ENCODE peak calls at places on chromosomes 2 and 18, in four cellular contexts. H is uterus, D is ovary, A is adrenal gland. X is an unnamed sample.

GRCh38 chr18:73691118-73691517 is 456.5 kb downstream of the FBXO15 start:
- DNase-seq in H (no peak), D (no peak), A (no peak), X (no peak)

GRCh38 chr2:29443627-29444026 is 328.4 kb downstream of the CLIP4 start:
- DNase-seq in H (no peak), D (no peak), A (no peak), X (no peak)

GRCh38 chr2:55163895-55164509 is 68.1 kb downstream of the CLHC1 start:
- DNase-seq in H (no peak), D (no peak), A (no peak), X (no peak)

GRCh38 chr2:72920317-72921087 is 3.2 kb downstream of the EMX1 start:
- DNase-seq in H (no peak), D (no peak), A (no peak), X (no peak)

GRCh38 chr18:10027031-10027430 is 113.2 kb downstream of the VAPA start:
- DNase-seq in H (no peak), D (no peak), A (no peak), X (no peak)

GRCh38 chr2:186919272-186919671 is 70.3 kb upstream of the ZSWIM2 start:
- DNase-seq in H (no peak), D (no peak), A (no peak), X (no peak)

GRCh38 chr2:236309669-236310029 is 45.4 kb upstream of the ASB18 start:
- DNase-seq in H (no peak), D (no peak), A (no peak), X (peak)

GRCh38 chr2:44479127-44479887 is 117.6 kb downstream of the CAMKMT start:
- DNase-seq in H (no peak), D (no peak), A (peak), X (peak)

GRCh38 chr2:236673823-236674185 is 104.2 kb downstream of the ACKR3 start:
- DNase-seq in H (no peak), D (no peak), A (no peak), X (no peak)

GRCh38 chr2:2229898-2230817 is 100.9 kb downstream of the MYT1L start:
- DNase-seq in H (no peak), D (no peak), A (no peak), X (no peak)

GRCh38 chr18:1805526-1805925 is 765.8 kb downstream of the METTL4 start:
- DNase-seq in H (no peak), D (no peak), A (no peak), X (no peak)

GRCh38 chr2:191030521-191031154 is 16.7 kb upstream of the STAT1 start:
- DNase-seq in H (no peak), D (no peak), A (peak), X (peak)

GRCh38 chr2:236070236-236070635 is 98.0 kb downstream of the GBX2 start:
- DNase-seq in H (no peak), D (no peak), A (no peak), X (no peak)

GRCh38 chr2:18402-19271 is 27.7 kb downstream of the FAM110C start:
- DNase-seq in H (no peak), D (no peak), A (peak), X (no peak)

GRCh38 chr18:79405781-79406575 is 10.2 kb downstream of the NFATC1 start:
- DNase-seq in H (no peak), D (peak), A (peak), X (peak)

DNA sequence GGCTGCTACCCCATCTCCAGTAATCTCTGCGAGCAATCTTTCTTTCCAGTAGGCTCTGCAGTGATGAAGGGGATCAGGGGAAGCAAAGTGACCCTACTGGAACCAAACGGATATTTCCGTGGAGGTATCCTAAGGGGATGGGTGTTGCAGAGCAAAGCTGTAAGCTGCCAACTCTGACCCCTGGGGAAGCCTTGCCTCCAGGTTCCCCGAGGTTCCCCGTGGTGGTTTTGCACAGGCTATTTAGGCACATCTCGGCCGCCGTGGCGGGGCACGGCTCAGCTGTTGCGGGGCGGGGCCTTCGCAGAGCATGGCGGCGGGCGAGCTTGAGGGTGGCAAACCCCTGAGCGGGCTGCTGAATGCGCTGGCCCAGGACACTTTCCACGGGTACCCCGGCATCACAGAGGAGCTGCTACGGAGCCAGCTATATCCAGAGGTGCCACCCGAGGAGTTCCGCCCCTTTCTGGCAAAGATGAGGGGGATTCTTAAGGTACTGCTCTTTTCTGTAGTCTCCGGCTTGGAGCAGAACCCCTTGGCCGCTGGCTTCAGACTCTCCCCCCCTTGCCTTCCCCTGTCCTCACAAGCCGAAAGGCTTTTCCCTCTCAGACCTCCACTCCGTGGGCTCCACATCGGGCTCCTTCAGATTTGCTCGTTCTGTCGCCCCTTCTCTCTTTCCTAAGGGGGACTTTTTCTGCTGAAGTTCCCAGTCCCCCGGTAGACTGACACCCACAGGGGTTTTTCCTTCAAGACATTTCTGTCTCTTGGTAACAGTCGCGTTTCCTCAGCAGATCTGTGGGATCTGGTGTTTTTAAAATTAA is at the start of gene COMMD1:
- DNase-seq in H (peak), D (peak), A (peak), X (peak)
- TF ChIP-seq POLR2A in H (no peak), D (peak), A (peak), X (peak)

GRCh38 chr18:53971331-53971730 is 253.1 kb downstream of the MBD2 start:
- DNase-seq in H (no peak), D (no peak), A (no peak), X (no peak)
- TF ChIP-seq POLR2A in H (no peak), D (no peak), A (no peak), X (no peak)

DNA sequence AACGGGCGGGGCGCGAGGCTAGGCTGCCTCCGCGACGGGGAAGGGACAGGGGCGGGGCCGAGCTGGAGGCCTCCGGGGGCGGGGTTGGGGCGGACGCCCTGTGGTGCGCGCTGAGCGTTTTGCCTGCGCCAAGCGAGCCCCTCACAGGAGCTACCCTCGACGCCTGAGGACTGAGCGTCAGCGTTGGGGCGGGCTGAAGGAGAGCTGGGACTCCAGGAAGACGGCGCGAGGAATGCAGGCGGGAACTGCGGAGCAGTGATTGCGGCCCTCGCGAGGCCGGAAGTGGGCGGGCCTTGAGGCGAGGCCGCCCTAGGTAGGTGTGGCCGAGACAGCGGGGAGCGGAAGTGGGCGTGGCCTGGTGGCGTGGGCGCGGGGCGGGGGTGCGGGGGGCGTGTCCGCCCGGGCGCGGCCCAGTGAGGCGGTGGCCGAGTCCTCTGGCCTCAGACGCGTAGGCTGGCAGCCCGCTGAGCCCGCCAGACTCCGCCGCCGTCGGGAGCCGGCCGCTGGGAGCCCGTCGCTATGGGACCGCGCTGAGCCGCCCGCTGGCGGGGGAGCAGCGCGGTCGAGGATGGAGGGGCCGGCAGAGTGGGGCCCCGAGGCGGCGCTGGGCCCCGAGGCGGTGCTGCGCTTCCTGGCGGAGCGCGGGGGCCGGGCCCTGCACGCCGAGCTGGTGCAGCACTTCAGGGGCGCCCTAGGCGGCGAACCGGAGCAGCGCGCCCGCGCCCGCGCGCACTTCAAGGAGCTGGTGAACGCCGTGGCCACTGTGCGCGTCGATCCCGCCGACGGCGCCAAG is at the start of the genes SEPTIN10 and SOWAHC:
- DNase-seq in H (peak), D (peak), A (peak), X (peak)
- TF ChIP-seq POLR2A in H (peak), D (peak), A (peak), X (no peak)

GRCh38 chr2:219436491-219436890 is 1.8 kb downstream of the SPEG start:
- DNase-seq in H (no peak), D (peak), A (no peak), X (no peak)

GRCh38 chr2:219434468-219434717 is 250 bp upstream of the SPEG start:
- DNase-seq in H (peak), D (peak), A (no peak), X (no peak)

GRCh38 chr2:219435701-219436100 is 1.1 kb downstream of the SPEG start:
- DNase-seq in H (no peak), D (peak), A (no peak), X (no peak)

GRCh38 chr2:219434718-219435525 is at the start of gene SPEG:
- DNase-seq in H (peak), D (peak), A (no peak), X (no peak)

DNA sequence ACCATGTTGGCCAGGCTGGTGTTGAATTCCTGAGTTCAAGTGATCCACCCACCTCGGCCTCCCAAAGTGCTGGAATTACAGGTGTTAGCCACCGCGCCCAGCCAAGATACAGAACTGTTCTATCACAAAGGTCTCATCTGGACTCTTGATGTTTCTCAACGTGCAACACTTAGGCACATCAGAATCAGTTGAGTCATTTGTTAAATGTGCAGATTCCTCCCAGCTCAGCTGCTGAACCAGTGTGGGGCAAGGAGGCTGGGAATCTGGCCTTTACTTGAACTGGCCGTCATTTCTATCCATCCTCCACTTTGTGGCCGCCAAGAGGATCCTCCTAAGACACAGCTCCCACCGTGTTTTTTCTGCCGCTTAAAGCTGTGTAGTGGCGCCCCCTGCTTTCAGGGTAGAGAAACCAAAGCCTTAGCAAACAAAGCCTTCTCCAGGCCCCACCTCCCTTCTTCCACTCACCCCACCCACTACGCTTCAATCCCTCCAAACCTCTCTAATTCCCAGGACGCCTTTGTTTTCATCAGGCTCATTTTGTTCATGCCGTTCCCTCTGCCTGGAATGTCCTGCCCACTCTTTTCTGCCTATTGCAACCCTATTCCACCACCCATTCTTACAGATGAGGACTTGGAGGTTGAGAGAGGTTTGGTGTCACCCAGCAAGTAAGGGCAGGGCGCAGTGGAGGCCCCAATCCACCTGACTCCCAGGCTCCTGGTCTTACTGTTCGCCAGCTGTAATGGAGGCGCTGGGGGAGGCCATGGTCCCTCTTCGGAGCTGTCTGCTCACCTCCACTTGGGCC is 776 bp upstream of the SPEG start:
- DNase-seq in H (no peak), D (peak), A (peak), X (peak)
- TF ChIP-seq POLR2A in H (peak), D (no peak), A (no peak), X (no peak)

GRCh38 chr2:96551605-96552283 is 15.2 kb downstream of the ARID5A start:
- DNase-seq in H (no peak), D (no peak), A (no peak), X (no peak)
- TF ChIP-seq POLR2A in H (no peak), D (no peak), A (no peak), X (no peak)

GRCh38 chr18:63936932-63937393 is 12.1 kb upstream of the HMSD start:
- DNase-seq in H (no peak), D (no peak), A (no peak), X (no peak)

GRCh38 chr18:63940008-63940407 is 9.1 kb upstream of the HMSD start:
- DNase-seq in H (no peak), D (no peak), A (no peak), X (no peak)

GRCh38 chr18:63930774-63931354 is 18.2 kb upstream of the HMSD start:
- DNase-seq in H (no peak), D (no peak), A (no peak), X (no peak)

GRCh38 chr18:63936156-63936931 is 12.8 kb upstream of the HMSD start:
- DNase-seq in H (peak), D (peak), A (peak), X (peak)
- TF ChIP-seq POLR2A in H (no peak), D (no peak), A (no peak), X (no peak)

DNA sequence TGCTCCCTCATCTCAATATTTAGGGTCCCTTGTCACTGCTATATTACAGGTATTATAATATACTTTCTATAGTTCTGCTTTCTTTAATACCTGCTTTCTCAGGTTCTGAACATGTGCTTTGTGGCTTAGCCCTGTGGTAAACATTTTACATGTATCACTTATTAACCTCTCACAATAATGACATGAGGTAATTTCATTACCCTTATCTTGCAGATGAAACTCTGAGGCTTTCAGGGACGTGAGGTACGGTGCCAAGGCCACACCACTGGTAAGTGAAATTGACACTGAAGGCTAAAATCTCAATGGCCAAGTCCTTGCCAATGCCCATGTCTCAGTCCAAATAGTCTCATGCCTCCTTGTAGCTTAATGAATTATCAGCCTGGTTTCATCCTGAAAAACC is 21.7 kb downstream of the LINC00305 start:
- DNase-seq in H (no peak), D (no peak), A (no peak), X (no peak)
- TF ChIP-seq POLR2A in H (no peak), D (no peak), A (no peak), X (no peak)

DNA sequence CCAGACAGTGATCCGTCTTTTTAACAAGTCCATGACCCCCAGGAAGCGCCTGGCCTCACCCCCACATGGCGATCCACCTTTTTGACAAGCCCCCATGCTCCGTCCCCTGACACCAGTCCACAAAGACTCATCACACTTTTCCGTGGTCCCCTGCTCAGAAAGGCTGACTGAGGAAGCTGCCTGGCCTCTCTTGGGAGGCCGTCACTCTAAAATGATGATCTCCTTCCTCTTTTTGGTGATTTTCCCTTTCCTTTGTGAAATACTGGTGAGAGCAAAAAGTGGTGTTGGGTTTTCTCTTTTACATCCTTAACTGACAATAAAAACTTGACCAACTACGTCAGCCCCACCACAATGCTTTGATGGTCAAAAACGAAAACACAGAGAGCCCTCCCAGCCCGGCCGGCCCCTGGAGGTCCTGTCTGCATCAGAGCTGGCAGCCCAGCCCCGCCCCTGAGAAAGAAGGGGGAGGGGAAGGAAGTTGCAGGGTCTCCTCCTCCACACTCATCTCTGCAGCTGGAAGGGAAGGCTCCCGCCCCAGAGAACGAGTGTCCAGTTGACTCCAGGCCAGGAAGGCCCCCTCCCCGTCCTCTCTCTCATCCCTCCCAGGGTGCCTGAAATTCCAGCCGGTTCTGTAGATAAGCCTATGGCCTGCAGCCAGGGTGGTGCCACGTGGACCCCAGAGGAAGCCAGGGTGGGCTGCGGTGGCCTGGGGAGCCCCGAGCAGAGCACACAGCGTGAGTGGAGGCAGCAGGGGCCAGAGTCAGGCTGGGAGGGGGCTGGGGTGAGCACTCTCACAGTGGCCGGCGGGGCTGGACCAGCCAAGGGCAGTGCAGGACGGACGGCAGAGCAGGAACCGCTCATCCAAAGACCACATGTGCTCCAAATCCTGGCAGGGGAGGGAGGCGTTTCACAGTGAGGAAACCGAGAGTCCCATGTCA is 19.9 kb downstream of the BIN1 start:
- DNase-seq in H (peak), D (peak), A (peak), X (no peak)
- TF ChIP-seq POLR2A in H (no peak), D (peak), A (no peak), X (no peak)

GRCh38 chr18:58362829-58363231 is 266.1 kb downstream of the ALPK2 start:
- DNase-seq in H (no peak), D (no peak), A (no peak), X (no peak)
- TF ChIP-seq POLR2A in H (no peak), D (no peak), A (no peak), X (no peak)

DNA sequence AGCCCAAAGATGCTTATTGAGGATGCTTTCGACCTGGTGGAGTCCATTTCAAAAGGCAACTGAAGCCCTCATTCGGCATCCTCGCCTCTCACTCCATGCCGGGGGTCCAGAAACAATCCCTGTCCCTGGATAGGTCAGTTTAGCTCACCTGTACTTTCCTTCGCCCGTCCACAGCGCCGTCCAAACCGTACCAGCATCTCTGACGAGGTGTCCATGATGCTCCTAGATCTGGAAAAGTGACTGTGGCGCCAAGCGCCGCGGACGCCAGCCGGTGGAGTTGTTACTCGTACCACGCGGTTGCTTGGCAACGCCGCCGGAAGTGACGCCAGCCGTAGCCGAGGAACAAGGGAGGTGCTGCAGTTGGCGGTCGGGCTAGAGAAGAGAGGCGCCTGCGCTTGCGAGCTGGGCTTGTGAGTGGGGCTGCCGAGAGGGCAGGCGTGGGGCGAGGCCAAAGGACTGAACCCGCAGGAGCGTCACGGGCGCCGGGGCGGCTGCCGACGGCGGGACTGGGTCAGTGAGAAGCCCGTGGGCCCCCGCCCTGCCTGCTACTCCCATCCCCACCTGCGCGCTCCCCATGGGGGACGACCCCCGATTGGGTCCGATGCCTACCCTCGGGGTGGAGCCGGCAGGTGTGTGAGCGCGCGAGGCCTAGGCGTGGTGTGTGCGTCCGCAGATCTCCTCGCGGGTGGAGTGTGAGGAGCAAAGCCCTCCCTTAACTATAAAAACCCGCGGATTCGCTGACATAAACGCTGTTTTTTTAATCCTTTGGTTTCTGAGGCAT is at the start of the genes CFAP210 and PHOSPHO2:
- DNase-seq in H (peak), D (peak), A (peak), X (peak)
- TF ChIP-seq POLR2A in H (peak), D (peak), A (peak), X (peak)

X was measured in erythroblast.